ENCODE peak calls at places on chromosomes 3 and 15, in five cellular contexts. V is tibial nerve, S is IMR-90, K is lung, D is fibroblast of the aortic adventitia. R is an unnamed sample.

GRCh38 chr3:194112120-194113106 is 23.5 kb upstream of the HES1 start:
- DNase-seq in V (no peak), S (no peak), D (no peak), K (peak; percentile 72), R (peak; percentile 93)

GRCh38 chr15:41881925-41882688 is 11.7 kb downstream of the SPTBN5 start:
- DNase-seq in V (no peak), S (no peak), K (no peak), D (no peak), R (no peak)

GRCh38 chr3:114886945-114887344 is 260.1 kb downstream of the ZBTB20 start:
- DNase-seq in S (no peak), D (no peak), V (no peak), K (no peak), R (no peak)

GRCh38 chr3:154137036-154137435 is 15.8 kb downstream of the ARHGEF26 start:
- DNase-seq in D (no peak), S (no peak), V (no peak), K (no peak), R (no peak)

GRCh38 chr3:139533781-139534443 is 5.6 kb downstream of the RBP1 start:
- DNase-seq in D (peak; percentile 72), S (peak; percentile 65), K (no peak), V (no peak), R (no peak)

GRCh38 chr3:16369885-16370284 is 104.9 kb downstream of the OXNAD1 start:
- DNase-seq in D (no peak), V (no peak), K (no peak), S (no peak), R (no peak)

GRCh38 chr3:179189764-179190163 is 41.6 kb downstream of the PIK3CA start:
- DNase-seq in V (no peak), D (peak; percentile 76), S (peak; percentile 84), K (no peak), R (no peak)

GRCh38 chr3:158352551-158352950 is 218.4 kb upstream of the MLF1 start:
- DNase-seq in D (no peak), K (no peak), S (no peak), V (peak; percentile 18), R (no peak)

GRCh38 chr15:101115887-101116680 is 135.8 kb downstream of the CHSY1 start:
- DNase-seq in D (peak; percentile 76), K (peak; percentile 54), S (peak; percentile 77), V (peak; percentile 36), R (no peak)

GRCh38 chr3:66115858-66116654 is 77.3 kb upstream of the MAGI1 start:
- DNase-seq in K (peak; percentile 36), S (peak; percentile 98), D (peak; percentile 99), V (peak; percentile 26), R (peak; percentile 75)

GRCh38 chr3:147373301-147373700 is 33.0 kb downstream of the ZIC4 start:
- DNase-seq in D (no peak), V (no peak), S (no peak), K (peak; percentile 26), R (no peak)

GRCh38 chr3:46861293-46861995 is 1.8 kb downstream of the MYL3 start:
- DNase-seq in D (no peak), V (no peak), S (no peak), K (no peak), R (no peak)

GRCh38 chr3:144294659-144295538 is 323.3 kb downstream of the DIPK2A start:
- DNase-seq in D (no peak), V (no peak), K (no peak), S (no peak), R (no peak)

GRCh38 chr15:84818221-84819131 is 1.3 kb downstream of the ALPK3 start:
- DNase-seq in V (no peak), K (no peak), S (peak; percentile 14), D (peak; percentile 22), R (peak; percentile 26)

GRCh38 chr3:124119056-124119721 is 127.3 kb upstream of the ROPN1 start:
- DNase-seq in S (peak; percentile 88), D (peak; percentile 33), K (no peak), V (no peak), R (no peak)

GRCh38 chr15:100053476-100054121 is 288.2 kb downstream of the ADAMTS17 start:
- DNase-seq in V (no peak), K (no peak), D (no peak), S (no peak), R (no peak)

GRCh38 chr3:61908344-61908743 is 347.0 kb downstream of the PTPRG start:
- DNase-seq in D (peak; percentile 44), S (peak; percentile 64), K (no peak), V (no peak), R (no peak)

GRCh38 chr15:78206326-78207109 is 27.8 kb downstream of the ACSBG1 start:
- DNase-seq in D (no peak), S (peak; percentile 14), V (no peak), K (no peak), R (no peak)

GRCh38 chr15:69609176-69609575 is 156.6 kb downstream of the RPLP1 start:
- DNase-seq in K (no peak), D (peak; percentile 7), V (no peak), S (peak; percentile 42), R (peak; percentile 3)

GRCh38 chr3:183131735-183132134 is 30.8 kb downstream of the LAMP3 start:
- DNase-seq in K (no peak), S (peak; percentile 73), D (peak; percentile 40), V (no peak), R (no peak)

GRCh38 chr3:2765002-2765579 is 345.1 kb downstream of the IL5RA start:
- DNase-seq in V (no peak), S (no peak), K (no peak), D (no peak), R (peak; percentile 37)

GRCh38 chr15:99239545-99240198 is 9.7 kb downstream of the TTC23 start:
- DNase-seq in K (no peak), D (no peak), S (peak; percentile 59), V (no peak), R (no peak)

GRCh38 chr15:99131441-99132023 is 26.7 kb downstream of the SYNM start:
- DNase-seq in S (no peak), V (no peak), K (no peak), D (no peak), R (peak; percentile 11)

GRCh38 chr3:156180077-156180476 is 59.7 kb downstream of the KCNAB1 start:
- DNase-seq in S (peak; percentile 68), V (no peak), K (no peak), D (peak; percentile 84), R (no peak)

GRCh38 chr3:129502641-129503386 is 25.6 kb upstream of the RHO start:
- DNase-seq in V (no peak), D (no peak), S (no peak), K (no peak), R (no peak)

GRCh38 chr3:140635276-140635675 is 42.6 kb upstream of the TRIM42 start:
- DNase-seq in D (no peak), K (no peak), V (no peak), S (no peak), R (no peak)

GRCh38 chr3:197746801-197747237 is 2.9 kb upstream of the FYTTD1 start:
- DNase-seq in S (no peak), D (no peak), K (no peak), V (peak; percentile 25), R (no peak)

GRCh38 chr3:13705702-13706280 is 156.9 kb downstream of the FBLN2 start:
- DNase-seq in S (no peak), K (peak; percentile 22), V (no peak), D (no peak), R (peak; percentile 7)

GRCh38 chr3:17686613-17687012 is 55.8 kb downstream of the TBC1D5 start:
- DNase-seq in S (no peak), K (no peak), D (peak; percentile 26), V (no peak), R (peak; percentile 28)

GRCh38 chr15:78565951-78566774 is 843 bp downstream of the CHRNA5 start:
- DNase-seq in D (peak; percentile 14), V (peak; percentile 5), K (no peak), S (peak; percentile 3), R (no peak)

GRCh38 chr15:77461486-77461885 is 40.8 kb downstream of the HMG20A start:
- DNase-seq in K (no peak), S (peak; percentile 67), D (peak; percentile 35), V (no peak), R (no peak)

DNA sequence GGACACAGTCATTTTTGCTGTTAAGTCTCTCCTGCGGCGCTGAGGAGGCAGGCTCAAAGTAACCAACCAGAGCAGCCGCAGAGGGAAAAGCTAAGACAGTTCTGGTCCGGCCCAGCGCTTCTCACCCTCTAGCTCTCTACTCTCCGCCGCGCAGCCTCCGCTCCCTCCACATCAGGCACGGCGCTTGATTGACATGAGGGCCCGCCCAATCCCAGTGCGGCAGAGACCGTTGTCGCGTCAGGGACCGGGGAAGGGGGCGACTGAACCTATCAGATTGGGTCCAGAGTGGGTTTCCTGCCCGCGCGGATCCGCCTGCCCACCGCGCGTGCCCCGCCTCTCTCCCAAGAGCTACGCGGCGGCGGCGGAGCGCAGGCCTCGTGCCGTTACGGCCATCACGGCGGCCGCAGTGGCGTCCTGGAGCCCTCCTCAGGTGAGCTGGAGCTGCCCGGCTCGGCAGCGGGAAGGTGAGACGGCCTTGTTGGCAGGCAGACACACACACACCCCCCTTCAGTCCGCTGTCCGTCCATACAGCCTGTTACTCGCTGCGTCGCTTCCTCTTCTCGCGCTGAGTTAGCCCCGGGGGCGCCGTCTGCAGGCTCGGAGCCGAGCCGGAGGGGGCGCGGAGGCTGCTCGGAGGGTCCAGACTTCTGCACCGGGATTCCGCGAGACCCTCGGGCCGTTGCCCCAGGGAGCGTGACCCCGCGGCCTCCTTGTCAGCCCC is at the start of gene NCK1:
- DNase-seq in D (peak; percentile 97), S (peak; percentile 98), V (peak; percentile 98), K (peak; percentile 100), R (peak; percentile 99)
- TF ChIP-seq CTCF in D (no peak), S (peak; percentile 3), V (no peak), K (no peak), R (no peak)

GRCh38 chr3:126485131-126485530 is 9.4 kb upstream of the ZXDC start:
- DNase-seq in D (no peak), S (no peak), V (no peak), K (no peak), R (no peak)

GRCh38 chr3:126488886-126489569 is 13.3 kb upstream of the ZXDC start:
- DNase-seq in V (no peak), K (no peak), S (no peak), D (no peak), R (no peak)

GRCh38 chr3:126488205-126488604 is 12.5 kb upstream of the ZXDC start:
- DNase-seq in S (no peak), V (no peak), D (no peak), K (no peak), R (no peak)

GRCh38 chr3:126485956-126486884 is 10.5 kb upstream of the ZXDC start:
- DNase-seq in S (no peak), V (no peak), K (no peak), D (no peak), R (no peak)

GRCh38 chr3:126487151-126487771 is 11.6 kb upstream of the ZXDC start:
- DNase-seq in D (no peak), V (no peak), S (no peak), K (no peak), R (peak; percentile 22)
- TF ChIP-seq CTCF in D (peak; percentile 26), V (peak; percentile 10), S (no peak), K (no peak), R (no peak)

GRCh38 chr15:82749951-82750830 is 40.5 kb upstream of the AP3B2 start:
- DNase-seq in K (peak; percentile 94), V (peak; percentile 88), D (peak; percentile 93), S (peak; percentile 94), R (peak; percentile 88)
- TF ChIP-seq CTCF in K (no peak), V (no peak), D (no peak), S (no peak), R (no peak)

DNA sequence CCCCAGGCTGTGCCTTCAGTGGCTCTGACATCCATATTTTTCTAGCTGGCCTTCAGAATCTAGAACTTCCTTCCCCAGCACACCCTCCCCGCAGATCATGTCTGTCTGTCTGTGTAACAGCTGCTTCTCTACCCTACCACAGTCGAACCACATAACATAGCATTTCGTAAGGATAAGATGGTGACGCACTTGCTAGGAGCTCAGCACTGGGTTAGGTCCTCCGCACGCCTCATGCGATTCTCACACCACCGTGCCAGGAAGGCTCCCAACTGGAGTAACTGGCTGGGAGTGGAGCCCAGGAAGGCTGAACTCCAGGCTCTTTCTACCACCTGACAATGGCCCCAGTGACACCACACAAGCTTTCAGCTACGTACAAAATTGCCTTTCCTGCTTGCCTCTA is 168.6 kb downstream of the STT3B start:
- DNase-seq in D (no peak), V (no peak), K (no peak), S (no peak), R (no peak)
- TF ChIP-seq CTCF in D (no peak), V (no peak), K (no peak), S (no peak), R (no peak)

R was measured in Caco-2.